ENCODE peak calls at places on chromosome 13, in seven cellular contexts. B, W, F, V, T, J and N are unnamed samples.

GRCh38 chr13:26749285-26749684 is 11.3 kb downstream of the GPR12 start:
- DNase-seq in T (no peak), W (no peak), B (no peak), J (no peak), F (no peak), V (no peak), N (no peak)

GRCh38 chr13:92097337-92097903 is 699.0 kb downstream of the GPC5 start:
- DNase-seq in B (no peak), V (no peak), W (peak; percentile 4), J (no peak), F (no peak), T (no peak), N (no peak)

GRCh38 chr13:114101831-114102520 is 30.4 kb downstream of the RASA3 start:
- DNase-seq in J (no peak), W (no peak), T (no peak), F (no peak), B (no peak), V (no peak), N (no peak)

GRCh38 chr13:19618925-19619324 is 14.5 kb upstream of the MPHOSPH8 start:
- DNase-seq in J (no peak), F (peak; percentile 68), V (no peak), W (no peak), T (peak; percentile 29), B (peak; percentile 57), N (peak; percentile 32)

GRCh38 chr13:110867380-110867779 is 47.5 kb downstream of the ANKRD10 start:
- DNase-seq in T (no peak), V (no peak), F (no peak), J (no peak), B (no peak), W (no peak), N (no peak)

GRCh38 chr13:67023088-67023893 is 206.8 kb downstream of the PCDH9 start:
- DNase-seq in F (no peak), B (peak; percentile 87), V (no peak), W (no peak), J (no peak), T (no peak), N (peak; percentile 28)

GRCh38 chr13:77698211-77699058 is 948 bp downstream of the SLAIN1 start:
- DNase-seq in W (no peak), B (peak; percentile 3), V (peak; percentile 21), F (peak; percentile 40), J (peak; percentile 52), T (peak; percentile 58), N (no peak)

GRCh38 chr13:110651726-110652230 is 36.4 kb downstream of the NAXD start:
- DNase-seq in V (no peak), W (no peak), T (no peak), B (no peak), J (no peak), F (no peak), N (no peak)

GRCh38 chr13:37288057-37288720 is 182.7 kb upstream of the CSNK1A1L start:
- DNase-seq in V (no peak), W (no peak), B (peak; percentile 44), T (no peak), F (no peak), J (no peak), N (no peak)

GRCh38 chr13:99967884-99968520 is 3.6 kb downstream of the ZIC5 start:
- DNase-seq in F (no peak), V (no peak), T (no peak), W (no peak), J (no peak), B (no peak), N (no peak)